ENCODE peak calls at places on chromosomes 16 and 17, in six cellular contexts. One of them, this sample, is unnamed.

GRCh38 chr17:37190493-37190892 is 185.3 kb upstream of the C17orf78 start:
- DNase-seq in cardiac fibroblast: no peak
- DNase-seq in stimulated activated naive CD4-positive, alpha-beta T cell treated with Interleukin-2 at 50 U/mL for 16 hours: no peak
- DNase-seq in GM03348: no peak
- DNase-seq in NCI-H1092: no peak
- DNase-seq in transverse colon: no peak
- DNase-seq in this sample: no peak

GRCh38 chr17:3780986-3781385 is 20.0 kb downstream of the ITGAE start:
- DNase-seq in cardiac fibroblast: no peak
- DNase-seq in stimulated activated naive CD4-positive, alpha-beta T cell treated with Interleukin-2 at 50 U/mL for 16 hours: no peak
- DNase-seq in GM03348: no peak
- DNase-seq in NCI-H1092: no peak
- DNase-seq in transverse colon: no peak
- DNase-seq in this sample: no peak

GRCh38 chr16:65658339-65659275 is 536.7 kb upstream of the CDH11 start:
- DNase-seq in cardiac fibroblast: peak; percentile 84
- DNase-seq in stimulated activated naive CD4-positive, alpha-beta T cell treated with Interleukin-2 at 50 U/mL for 16 hours: no peak
- DNase-seq in GM03348: peak; percentile 89
- DNase-seq in NCI-H1092: peak; percentile 13
- DNase-seq in transverse colon: no peak
- DNase-seq in this sample: peak; percentile 93

GRCh38 chr17:57979076-57979475 is 9.0 kb downstream of the VEZF1 start:
- DNase-seq in cardiac fibroblast: no peak
- DNase-seq in stimulated activated naive CD4-positive, alpha-beta T cell treated with Interleukin-2 at 50 U/mL for 16 hours: no peak
- DNase-seq in GM03348: no peak
- DNase-seq in NCI-H1092: no peak
- DNase-seq in transverse colon: no peak
- DNase-seq in this sample: no peak

GRCh38 chr16:23949630-23950290 is 114.0 kb downstream of the PRKCB start:
- DNase-seq in cardiac fibroblast: no peak
- DNase-seq in stimulated activated naive CD4-positive, alpha-beta T cell treated with Interleukin-2 at 50 U/mL for 16 hours: peak; percentile 20
- DNase-seq in GM03348: no peak
- DNase-seq in NCI-H1092: no peak
- DNase-seq in transverse colon: peak; percentile 67
- DNase-seq in this sample: no peak

GRCh38 chr16:27583634-27584033 is 33.7 kb downstream of the KATNIP start:
- DNase-seq in cardiac fibroblast: no peak
- DNase-seq in stimulated activated naive CD4-positive, alpha-beta T cell treated with Interleukin-2 at 50 U/mL for 16 hours: no peak
- DNase-seq in GM03348: no peak
- DNase-seq in NCI-H1092: no peak
- DNase-seq in transverse colon: no peak
- DNase-seq in this sample: no peak

GRCh38 chr17:400257-400656 is 47.6 kb upstream of the RPH3AL start:
- DNase-seq in cardiac fibroblast: no peak
- DNase-seq in stimulated activated naive CD4-positive, alpha-beta T cell treated with Interleukin-2 at 50 U/mL for 16 hours: no peak
- DNase-seq in GM03348: no peak
- DNase-seq in NCI-H1092: no peak
- DNase-seq in transverse colon: no peak
- DNase-seq in this sample: no peak

GRCh38 chr16:88940196-88941050 is 36.6 kb downstream of the CBFA2T3 start:
- DNase-seq in cardiac fibroblast: no peak
- DNase-seq in stimulated activated naive CD4-positive, alpha-beta T cell treated with Interleukin-2 at 50 U/mL for 16 hours: no peak
- DNase-seq in GM03348: no peak
- DNase-seq in NCI-H1092: peak; percentile 22
- DNase-seq in transverse colon: no peak
- DNase-seq in this sample: peak; percentile 60

GRCh38 chr17:81483085-81483861 is 29.3 kb downstream of the ACTG1 start:
- DNase-seq in cardiac fibroblast: peak; percentile 41
- DNase-seq in stimulated activated naive CD4-positive, alpha-beta T cell treated with Interleukin-2 at 50 U/mL for 16 hours: no peak
- DNase-seq in GM03348: no peak
- DNase-seq in NCI-H1092: no peak
- DNase-seq in transverse colon: peak; percentile 43
- DNase-seq in this sample: no peak

GRCh38 chr17:41871789-41872188 is 6.6 kb upstream of the KLHL11 start:
- DNase-seq in cardiac fibroblast: no peak
- DNase-seq in stimulated activated naive CD4-positive, alpha-beta T cell treated with Interleukin-2 at 50 U/mL for 16 hours: no peak
- DNase-seq in GM03348: no peak
- DNase-seq in NCI-H1092: no peak
- DNase-seq in transverse colon: no peak
- DNase-seq in this sample: no peak

GRCh38 chr16:11034005-11034404 is 89.6 kb downstream of the CLEC16A start:
- DNase-seq in cardiac fibroblast: peak; percentile 92
- DNase-seq in stimulated activated naive CD4-positive, alpha-beta T cell treated with Interleukin-2 at 50 U/mL for 16 hours: no peak
- DNase-seq in GM03348: peak; percentile 78
- DNase-seq in NCI-H1092: no peak
- DNase-seq in transverse colon: no peak
- DNase-seq in this sample: peak; percentile 79

GRCh38 chr17:79023886-79024771 is at the start of gene C1QTNF1:
- DNase-seq in cardiac fibroblast: peak; percentile 88
- DNase-seq in stimulated activated naive CD4-positive, alpha-beta T cell treated with Interleukin-2 at 50 U/mL for 16 hours: peak; percentile 37
- DNase-seq in GM03348: peak; percentile 64
- DNase-seq in NCI-H1092: no peak
- DNase-seq in transverse colon: peak; percentile 70
- DNase-seq in this sample: peak; percentile 60

GRCh38 chr17:37327341-37328090 is 48.3 kb upstream of the C17orf78 start:
- DNase-seq in cardiac fibroblast: peak; percentile 90
- DNase-seq in stimulated activated naive CD4-positive, alpha-beta T cell treated with Interleukin-2 at 50 U/mL for 16 hours: no peak
- DNase-seq in GM03348: peak; percentile 65
- DNase-seq in NCI-H1092: no peak
- DNase-seq in transverse colon: no peak
- DNase-seq in this sample: peak; percentile 84

GRCh38 chr17:63751806-63752205 is 10.2 kb upstream of the STRADA start:
- DNase-seq in cardiac fibroblast: peak; percentile 45
- DNase-seq in stimulated activated naive CD4-positive, alpha-beta T cell treated with Interleukin-2 at 50 U/mL for 16 hours: no peak
- DNase-seq in GM03348: no peak
- DNase-seq in NCI-H1092: no peak
- DNase-seq in transverse colon: no peak
- DNase-seq in this sample: no peak

GRCh38 chr17:66526827-66527226 is 224.4 kb downstream of the PRKCA start:
- DNase-seq in cardiac fibroblast: no peak
- DNase-seq in stimulated activated naive CD4-positive, alpha-beta T cell treated with Interleukin-2 at 50 U/mL for 16 hours: no peak
- DNase-seq in GM03348: no peak
- DNase-seq in NCI-H1092: no peak
- DNase-seq in transverse colon: no peak
- DNase-seq in this sample: no peak

GRCh38 chr17:18278867-18279266 is 18.4 kb downstream of the MIEF2 start:
- DNase-seq in cardiac fibroblast: peak; percentile 59
- DNase-seq in stimulated activated naive CD4-positive, alpha-beta T cell treated with Interleukin-2 at 50 U/mL for 16 hours: no peak
- DNase-seq in GM03348: no peak
- DNase-seq in NCI-H1092: no peak
- DNase-seq in transverse colon: no peak
- DNase-seq in this sample: no peak

GRCh38 chr16:2056681-2057407 is 9.1 kb downstream of the TSC2 start:
- DNase-seq in cardiac fibroblast: no peak
- DNase-seq in stimulated activated naive CD4-positive, alpha-beta T cell treated with Interleukin-2 at 50 U/mL for 16 hours: no peak
- DNase-seq in GM03348: no peak
- DNase-seq in NCI-H1092: no peak
- DNase-seq in transverse colon: no peak
- DNase-seq in this sample: no peak

GRCh38 chr16:6122401-6122800 is 1024.8 kb upstream of the EEF2KMT start:
- DNase-seq in cardiac fibroblast: no peak
- DNase-seq in stimulated activated naive CD4-positive, alpha-beta T cell treated with Interleukin-2 at 50 U/mL for 16 hours: no peak
- DNase-seq in GM03348: no peak
- DNase-seq in NCI-H1092: no peak
- DNase-seq in transverse colon: no peak
- DNase-seq in this sample: no peak

GRCh38 chr16:75265911-75266701 is 14.7 kb upstream of the BCAR1 start:
- DNase-seq in cardiac fibroblast: peak; percentile 76
- DNase-seq in stimulated activated naive CD4-positive, alpha-beta T cell treated with Interleukin-2 at 50 U/mL for 16 hours: no peak
- DNase-seq in GM03348: peak; percentile 98
- DNase-seq in NCI-H1092: peak; percentile 45
- DNase-seq in transverse colon: peak; percentile 86
- DNase-seq in this sample: peak; percentile 99

GRCh38 chr16:87487361-87487924 is 5.4 kb downstream of the ZCCHC14 start:
- DNase-seq in cardiac fibroblast: peak; percentile 31
- DNase-seq in stimulated activated naive CD4-positive, alpha-beta T cell treated with Interleukin-2 at 50 U/mL for 16 hours: no peak
- DNase-seq in GM03348: peak; percentile 50
- DNase-seq in NCI-H1092: no peak
- DNase-seq in transverse colon: peak; percentile 85
- DNase-seq in this sample: peak; percentile 55

GRCh38 chr17:11296994-11297393 is 56.0 kb downstream of the SHISA6 start:
- DNase-seq in cardiac fibroblast: no peak
- DNase-seq in stimulated activated naive CD4-positive, alpha-beta T cell treated with Interleukin-2 at 50 U/mL for 16 hours: no peak
- DNase-seq in GM03348: no peak
- DNase-seq in NCI-H1092: no peak
- DNase-seq in transverse colon: no peak
- DNase-seq in this sample: no peak

GRCh38 chr17:17190188-17190587 is 15.9 kb downstream of the PLD6 start:
- DNase-seq in cardiac fibroblast: no peak
- DNase-seq in stimulated activated naive CD4-positive, alpha-beta T cell treated with Interleukin-2 at 50 U/mL for 16 hours: no peak
- DNase-seq in GM03348: no peak
- DNase-seq in NCI-H1092: no peak
- DNase-seq in transverse colon: no peak
- DNase-seq in this sample: no peak

GRCh38 chr16:82368041-82368440 is 198.0 kb upstream of the MPHOSPH6 start:
- DNase-seq in cardiac fibroblast: peak; percentile 17
- DNase-seq in stimulated activated naive CD4-positive, alpha-beta T cell treated with Interleukin-2 at 50 U/mL for 16 hours: no peak
- DNase-seq in GM03348: peak; percentile 56
- DNase-seq in NCI-H1092: no peak
- DNase-seq in transverse colon: no peak
- DNase-seq in this sample: peak; percentile 49

GRCh38 chr16:81313731-81314602 is 795 bp upstream of the GAN start:
- DNase-seq in cardiac fibroblast: peak; percentile 12
- DNase-seq in stimulated activated naive CD4-positive, alpha-beta T cell treated with Interleukin-2 at 50 U/mL for 16 hours: no peak
- DNase-seq in GM03348: peak; percentile 33
- DNase-seq in NCI-H1092: no peak
- DNase-seq in transverse colon: no peak
- DNase-seq in this sample: no peak

GRCh38 chr16:89536886-89537548 is 23.5 kb upstream of the RPL13 start:
- DNase-seq in cardiac fibroblast: no peak
- DNase-seq in stimulated activated naive CD4-positive, alpha-beta T cell treated with Interleukin-2 at 50 U/mL for 16 hours: no peak
- DNase-seq in GM03348: no peak
- DNase-seq in NCI-H1092: no peak
- DNase-seq in transverse colon: no peak
- DNase-seq in this sample: no peak

GRCh38 chr17:35161281-35161761 is 13.7 kb downstream of the UNC45B start:
- DNase-seq in cardiac fibroblast: no peak
- DNase-seq in stimulated activated naive CD4-positive, alpha-beta T cell treated with Interleukin-2 at 50 U/mL for 16 hours: no peak
- DNase-seq in GM03348: no peak
- DNase-seq in NCI-H1092: no peak
- DNase-seq in transverse colon: no peak
- DNase-seq in this sample: no peak

GRCh38 chr17:27622160-27622559 is 8.8 kb upstream of the LGALS9 start:
- DNase-seq in cardiac fibroblast: no peak
- DNase-seq in stimulated activated naive CD4-positive, alpha-beta T cell treated with Interleukin-2 at 50 U/mL for 16 hours: no peak
- DNase-seq in GM03348: no peak
- DNase-seq in NCI-H1092: no peak
- DNase-seq in transverse colon: no peak
- DNase-seq in this sample: no peak

GRCh38 chr17:19470529-19471261 is 59.7 kb downstream of the RNF112 start:
- DNase-seq in cardiac fibroblast: peak; percentile 49
- DNase-seq in stimulated activated naive CD4-positive, alpha-beta T cell treated with Interleukin-2 at 50 U/mL for 16 hours: no peak
- DNase-seq in GM03348: peak; percentile 67
- DNase-seq in NCI-H1092: peak; percentile 14
- DNase-seq in transverse colon: peak; percentile 63
- DNase-seq in this sample: peak; percentile 78

GRCh38 chr17:79833744-79834574 is 5.3 kb downstream of the CBX4 start:
- DNase-seq in cardiac fibroblast: no peak
- DNase-seq in stimulated activated naive CD4-positive, alpha-beta T cell treated with Interleukin-2 at 50 U/mL for 16 hours: no peak
- DNase-seq in GM03348: no peak
- DNase-seq in NCI-H1092: no peak
- DNase-seq in transverse colon: no peak
- DNase-seq in this sample: no peak

GRCh38 chr17:69012895-69013805 is 47.6 kb downstream of the ABCA9 start:
- DNase-seq in cardiac fibroblast: peak; percentile 30
- DNase-seq in stimulated activated naive CD4-positive, alpha-beta T cell treated with Interleukin-2 at 50 U/mL for 16 hours: no peak
- DNase-seq in GM03348: peak; percentile 12
- DNase-seq in NCI-H1092: no peak
- DNase-seq in transverse colon: no peak
- DNase-seq in this sample: peak; percentile 17

GRCh38 chr17:49439673-49440571 is 25.2 kb upstream of the PHB1 start:
- DNase-seq in cardiac fibroblast: no peak
- DNase-seq in stimulated activated naive CD4-positive, alpha-beta T cell treated with Interleukin-2 at 50 U/mL for 16 hours: no peak
- DNase-seq in GM03348: no peak
- DNase-seq in NCI-H1092: no peak
- DNase-seq in transverse colon: no peak
- DNase-seq in this sample: peak; percentile 62

GRCh38 chr17:59848778-59849177 is 44.0 kb downstream of the TUBD1 start:
- DNase-seq in cardiac fibroblast: peak; percentile 85
- DNase-seq in stimulated activated naive CD4-positive, alpha-beta T cell treated with Interleukin-2 at 50 U/mL for 16 hours: peak; percentile 21
- DNase-seq in GM03348: no peak
- DNase-seq in NCI-H1092: no peak
- DNase-seq in transverse colon: peak; percentile 81
- DNase-seq in this sample: no peak

GRCh38 chr17:42246515-42246914 is 29.7 kb downstream of the STAT5B start:
- DNase-seq in cardiac fibroblast: no peak
- DNase-seq in stimulated activated naive CD4-positive, alpha-beta T cell treated with Interleukin-2 at 50 U/mL for 16 hours: no peak
- DNase-seq in GM03348: no peak
- DNase-seq in NCI-H1092: no peak
- DNase-seq in transverse colon: no peak
- DNase-seq in this sample: no peak

GRCh38 chr17:20159406-20160075 is 150.4 kb downstream of the SPECC1 start:
- DNase-seq in cardiac fibroblast: peak; percentile 9
- DNase-seq in stimulated activated naive CD4-positive, alpha-beta T cell treated with Interleukin-2 at 50 U/mL for 16 hours: no peak
- DNase-seq in GM03348: no peak
- DNase-seq in NCI-H1092: no peak
- DNase-seq in transverse colon: no peak
- DNase-seq in this sample: no peak

GRCh38 chr16:83973581-83974385 is 5.7 kb downstream of the NECAB2 start:
- DNase-seq in cardiac fibroblast: no peak
- DNase-seq in stimulated activated naive CD4-positive, alpha-beta T cell treated with Interleukin-2 at 50 U/mL for 16 hours: no peak
- DNase-seq in GM03348: no peak
- DNase-seq in NCI-H1092: no peak
- DNase-seq in transverse colon: no peak
- DNase-seq in this sample: no peak

GRCh38 chr17:20981046-20981920 is 61.5 kb downstream of the USP22 start:
- DNase-seq in cardiac fibroblast: no peak
- DNase-seq in stimulated activated naive CD4-positive, alpha-beta T cell treated with Interleukin-2 at 50 U/mL for 16 hours: no peak
- DNase-seq in GM03348: no peak
- DNase-seq in NCI-H1092: no peak
- DNase-seq in transverse colon: no peak
- DNase-seq in this sample: no peak

GRCh38 chr16:84407588-84408313 is 39.4 kb downstream of the ATP2C2 start:
- DNase-seq in cardiac fibroblast: no peak
- DNase-seq in stimulated activated naive CD4-positive, alpha-beta T cell treated with Interleukin-2 at 50 U/mL for 16 hours: no peak
- DNase-seq in GM03348: no peak
- DNase-seq in NCI-H1092: no peak
- DNase-seq in transverse colon: no peak
- DNase-seq in this sample: no peak

GRCh38 chr16:19166500-19166899 is 1.5 kb upstream of the SYT17 start:
- DNase-seq in cardiac fibroblast: no peak
- DNase-seq in stimulated activated naive CD4-positive, alpha-beta T cell treated with Interleukin-2 at 50 U/mL for 16 hours: no peak
- DNase-seq in GM03348: no peak
- DNase-seq in NCI-H1092: no peak
- DNase-seq in transverse colon: no peak
- DNase-seq in this sample: no peak

GRCh38 chr17:2092253-2092652 is 37.4 kb downstream of the HIC1 start:
- DNase-seq in cardiac fibroblast: no peak
- DNase-seq in stimulated activated naive CD4-positive, alpha-beta T cell treated with Interleukin-2 at 50 U/mL for 16 hours: no peak
- DNase-seq in GM03348: no peak
- DNase-seq in NCI-H1092: no peak
- DNase-seq in transverse colon: no peak
- DNase-seq in this sample: no peak

This sample was measured in AG20443.